ENCODE peak calls at places on chromosomes 12 and 14, in seven cellular contexts. One of them, this sample, is unnamed.
A peak's percentile ranks its signal among the peaks of the same experiment; 100 is the strongest.

GRCh38 chr14:69773571-69774276 is 6.8 kb downstream of the SRSF5 start:
- ATAC-seq in upper lobe of left lung: no peak
- ATAC-seq in lower lobe of right lung: no peak
- ATAC-seq in pancreas: no peak
- ATAC-seq in heart left ventricle: no peak
- ATAC-seq in heart right ventricle: no peak
- ATAC-seq in psoas muscle: no peak
- ATAC-seq in this sample: no peak

GRCh38 chr14:92702441-92702918 is 45.9 kb downstream of the LGMN start:
- ATAC-seq in upper lobe of left lung: peak; percentile 75
- ATAC-seq in lower lobe of right lung: peak; percentile 68
- ATAC-seq in pancreas: peak; percentile 51
- ATAC-seq in heart left ventricle: peak; percentile 64
- ATAC-seq in heart right ventricle: peak; percentile 43
- ATAC-seq in psoas muscle: no peak
- ATAC-seq in this sample: peak; percentile 52

GRCh38 chr14:50099335-50099734 is 17.0 kb downstream of the VCPKMT start:
- ATAC-seq in upper lobe of left lung: no peak
- ATAC-seq in lower lobe of right lung: no peak
- ATAC-seq in pancreas: no peak
- ATAC-seq in heart left ventricle: no peak
- ATAC-seq in heart right ventricle: no peak
- ATAC-seq in psoas muscle: no peak
- ATAC-seq in this sample: no peak

GRCh38 chr14:74562515-74563232 is 49.4 kb downstream of the LTBP2 start:
- ATAC-seq in upper lobe of left lung: no peak
- ATAC-seq in lower lobe of right lung: peak; percentile 74
- ATAC-seq in pancreas: no peak
- ATAC-seq in heart left ventricle: no peak
- ATAC-seq in heart right ventricle: no peak
- ATAC-seq in psoas muscle: no peak
- ATAC-seq in this sample: no peak

GRCh38 chr12:93089805-93090569 is 160.9 kb upstream of the EEA1 start:
- ATAC-seq in upper lobe of left lung: no peak
- ATAC-seq in lower lobe of right lung: peak; percentile 54
- ATAC-seq in pancreas: peak; percentile 63
- ATAC-seq in heart left ventricle: no peak
- ATAC-seq in heart right ventricle: no peak
- ATAC-seq in psoas muscle: no peak
- ATAC-seq in this sample: no peak

GRCh38 chr12:105418232-105418631 is 87.7 kb downstream of the C12orf75 start:
- ATAC-seq in upper lobe of left lung: peak; percentile 47
- ATAC-seq in lower lobe of right lung: peak; percentile 70
- ATAC-seq in pancreas: no peak
- ATAC-seq in heart left ventricle: no peak
- ATAC-seq in heart right ventricle: no peak
- ATAC-seq in psoas muscle: no peak
- ATAC-seq in this sample: no peak

GRCh38 chr12:108237272-108237671 is 101.8 kb downstream of the CMKLR1 start:
- ATAC-seq in upper lobe of left lung: no peak
- ATAC-seq in lower lobe of right lung: no peak
- ATAC-seq in pancreas: no peak
- ATAC-seq in heart left ventricle: no peak
- ATAC-seq in heart right ventricle: no peak
- ATAC-seq in psoas muscle: no peak
- ATAC-seq in this sample: no peak

GRCh38 chr12:104649913-104650312 is 193.2 kb downstream of the CHST11 start:
- ATAC-seq in upper lobe of left lung: peak; percentile 49
- ATAC-seq in lower lobe of right lung: no peak
- ATAC-seq in pancreas: peak; percentile 45
- ATAC-seq in heart left ventricle: peak; percentile 11
- ATAC-seq in heart right ventricle: no peak
- ATAC-seq in psoas muscle: no peak
- ATAC-seq in this sample: no peak

GRCh38 chr14:73457050-73457934 is 1.1 kb downstream of the NUMB start:
- ATAC-seq in upper lobe of left lung: peak; percentile 37
- ATAC-seq in lower lobe of right lung: peak; percentile 32
- ATAC-seq in pancreas: peak; percentile 3
- ATAC-seq in heart left ventricle: peak; percentile 4
- ATAC-seq in heart right ventricle: peak; percentile 18
- ATAC-seq in psoas muscle: no peak
- ATAC-seq in this sample: no peak

GRCh38 chr14:26598081-26598671 is 343 bp upstream of the NOVA1 start:
- ATAC-seq in upper lobe of left lung: peak; percentile 93
- ATAC-seq in lower lobe of right lung: peak; percentile 92
- ATAC-seq in pancreas: peak; percentile 92
- ATAC-seq in heart left ventricle: peak; percentile 94
- ATAC-seq in heart right ventricle: peak; percentile 94
- ATAC-seq in psoas muscle: peak; percentile 88
- ATAC-seq in this sample: peak; percentile 93

GRCh38 chr12:127655691-127656090 is 611.3 kb upstream of the TMEM132C start:
- ATAC-seq in upper lobe of left lung: no peak
- ATAC-seq in lower lobe of right lung: no peak
- ATAC-seq in pancreas: no peak
- ATAC-seq in heart left ventricle: no peak
- ATAC-seq in heart right ventricle: no peak
- ATAC-seq in psoas muscle: no peak
- ATAC-seq in this sample: no peak

GRCh38 chr12:81347404-81347803 is 269.5 kb downstream of the ACSS3 start:
- ATAC-seq in upper lobe of left lung: no peak
- ATAC-seq in lower lobe of right lung: no peak
- ATAC-seq in pancreas: no peak
- ATAC-seq in heart left ventricle: no peak
- ATAC-seq in heart right ventricle: no peak
- ATAC-seq in psoas muscle: no peak
- ATAC-seq in this sample: no peak

GRCh38 chr12:24991209-24992049 is 42.5 kb upstream of the BCAT1 start:
- ATAC-seq in upper lobe of left lung: peak; percentile 87
- ATAC-seq in lower lobe of right lung: peak; percentile 87
- ATAC-seq in pancreas: peak; percentile 90
- ATAC-seq in heart left ventricle: peak; percentile 68
- ATAC-seq in heart right ventricle: peak; percentile 81
- ATAC-seq in psoas muscle: peak; percentile 70
- ATAC-seq in this sample: no peak

GRCh38 chr14:31414190-31414833 is 6.0 kb downstream of the HEATR5A start:
- ATAC-seq in upper lobe of left lung: no peak
- ATAC-seq in lower lobe of right lung: no peak
- ATAC-seq in pancreas: no peak
- ATAC-seq in heart left ventricle: no peak
- ATAC-seq in heart right ventricle: no peak
- ATAC-seq in psoas muscle: peak; percentile 56
- ATAC-seq in this sample: no peak

GRCh38 chr14:39366460-39367386 is 65.5 kb downstream of the FBXO33 start:
- ATAC-seq in upper lobe of left lung: peak; percentile 8
- ATAC-seq in lower lobe of right lung: peak; percentile 43
- ATAC-seq in pancreas: no peak
- ATAC-seq in heart left ventricle: peak; percentile 21
- ATAC-seq in heart right ventricle: no peak
- ATAC-seq in psoas muscle: peak; percentile 63
- ATAC-seq in this sample: no peak

DNA sequence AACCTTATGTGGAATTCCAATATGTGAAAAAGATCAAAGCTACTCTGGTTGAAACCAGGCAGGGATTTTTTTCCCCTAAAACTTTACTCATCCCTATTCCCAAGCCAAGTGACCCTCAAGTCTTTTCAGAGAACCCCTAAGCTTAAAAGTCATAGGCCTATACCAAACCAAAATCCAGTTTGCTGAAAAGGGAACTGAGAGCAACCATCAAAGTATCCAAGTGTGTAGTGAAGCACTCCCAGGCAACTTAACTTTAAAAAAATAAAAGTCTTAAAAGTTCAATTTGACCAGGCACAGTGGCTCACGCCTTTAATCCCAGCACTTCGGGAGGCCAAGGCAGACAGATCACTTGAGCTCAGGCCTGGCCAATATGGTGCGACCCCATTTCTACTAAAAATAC is 101.2 kb upstream of the DAAM1 start:
- ATAC-seq in upper lobe of left lung: no peak
- ATAC-seq in lower lobe of right lung: no peak
- ATAC-seq in pancreas: no peak
- ATAC-seq in heart left ventricle: no peak
- ATAC-seq in heart right ventricle: no peak
- ATAC-seq in psoas muscle: no peak
- ATAC-seq in this sample: no peak
- H3K4me3 ChIP-seq in upper lobe of left lung: no peak overlapping the region
- H3K4me3 ChIP-seq in lower lobe of right lung: no peak overlapping the region
- H3K4me3 ChIP-seq in pancreas: no peak overlapping the region
- H3K4me3 ChIP-seq in heart left ventricle: no peak overlapping the region
- H3K4me3 ChIP-seq in heart right ventricle: no peak overlapping the region
- H3K4me3 ChIP-seq in psoas muscle: no peak overlapping the region
- H3K4me3 ChIP-seq in this sample: no peak overlapping the region

GRCh38 chr12:64790166-64790565 is 31.0 kb upstream of the GNS start:
- ATAC-seq in upper lobe of left lung: no peak
- ATAC-seq in lower lobe of right lung: no peak
- ATAC-seq in pancreas: no peak
- ATAC-seq in heart left ventricle: no peak
- ATAC-seq in heart right ventricle: no peak
- ATAC-seq in psoas muscle: no peak
- ATAC-seq in this sample: no peak

GRCh38 chr12:64794305-64794704 is 30.1 kb upstream of the TBC1D30 start:
- ATAC-seq in upper lobe of left lung: no peak
- ATAC-seq in lower lobe of right lung: no peak
- ATAC-seq in pancreas: no peak
- ATAC-seq in heart left ventricle: no peak
- ATAC-seq in heart right ventricle: no peak
- ATAC-seq in psoas muscle: no peak
- ATAC-seq in this sample: no peak

GRCh38 chr12:64792128-64792527 is 32.3 kb upstream of the TBC1D30 start:
- ATAC-seq in upper lobe of left lung: no peak
- ATAC-seq in lower lobe of right lung: no peak
- ATAC-seq in pancreas: no peak
- ATAC-seq in heart left ventricle: no peak
- ATAC-seq in heart right ventricle: no peak
- ATAC-seq in psoas muscle: no peak
- ATAC-seq in this sample: no peak

GRCh38 chr12:64796205-64796845 is 28.1 kb upstream of the TBC1D30 start:
- ATAC-seq in upper lobe of left lung: peak; percentile 92
- ATAC-seq in lower lobe of right lung: peak; percentile 92
- ATAC-seq in pancreas: peak; percentile 95
- ATAC-seq in heart left ventricle: peak; percentile 73
- ATAC-seq in heart right ventricle: peak; percentile 77
- ATAC-seq in psoas muscle: peak; percentile 75
- ATAC-seq in this sample: peak; percentile 66

GRCh38 chr12:64793610-64794009 is 30.8 kb upstream of the TBC1D30 start:
- ATAC-seq in upper lobe of left lung: no peak
- ATAC-seq in lower lobe of right lung: no peak
- ATAC-seq in pancreas: no peak
- ATAC-seq in heart left ventricle: no peak
- ATAC-seq in heart right ventricle: no peak
- ATAC-seq in psoas muscle: no peak
- ATAC-seq in this sample: no peak
- TF ChIP-seq CTCF in upper lobe of left lung: no peak
- TF ChIP-seq CTCF in lower lobe of right lung: no peak
- TF ChIP-seq CTCF in pancreas: no peak
- TF ChIP-seq CTCF in heart left ventricle: no peak
- TF ChIP-seq CTCF in heart right ventricle: no peak
- TF ChIP-seq CTCF in psoas muscle: no peak
- TF ChIP-seq CTCF in this sample: no peak

DNA sequence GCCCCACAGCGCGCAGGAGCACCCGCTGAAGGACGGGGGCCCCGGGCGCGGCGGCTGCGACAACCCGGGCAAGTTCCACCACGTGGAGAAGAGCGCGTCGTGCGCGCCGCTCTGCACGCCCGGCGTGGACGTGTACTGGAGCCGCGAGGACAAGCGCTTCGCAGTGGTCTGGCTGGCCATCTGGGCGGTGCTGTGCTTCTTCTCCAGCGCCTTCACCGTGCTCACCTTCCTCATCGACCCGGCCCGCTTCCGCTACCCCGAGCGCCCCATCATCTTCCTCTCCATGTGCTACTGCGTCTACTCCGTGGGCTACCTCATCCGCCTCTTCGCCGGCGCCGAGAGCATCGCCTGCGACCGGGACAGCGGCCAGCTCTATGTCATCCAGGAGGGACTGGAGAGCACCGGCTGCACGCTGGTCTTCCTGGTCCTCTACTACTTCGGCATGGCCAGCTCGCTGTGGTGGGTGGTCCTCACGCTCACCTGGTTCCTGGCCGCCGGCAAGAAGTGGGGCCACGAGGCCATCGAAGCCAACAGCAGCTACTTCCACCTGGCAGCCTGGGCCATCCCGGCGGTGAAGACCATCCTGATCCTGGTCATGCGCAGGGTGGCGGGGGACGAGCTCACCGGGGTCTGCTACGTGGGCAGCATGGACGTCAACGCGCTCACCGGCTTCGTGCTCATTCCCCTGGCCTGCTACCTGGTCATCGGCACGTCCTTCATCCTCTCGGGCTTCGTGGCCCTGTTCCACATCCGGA is 1.4 kb downstream of the FZD10 start:
- ATAC-seq in upper lobe of left lung: no peak
- ATAC-seq in lower lobe of right lung: peak; percentile 20
- ATAC-seq in pancreas: no peak
- ATAC-seq in heart left ventricle: no peak
- ATAC-seq in heart right ventricle: no peak
- ATAC-seq in psoas muscle: no peak
- ATAC-seq in this sample: no peak
- H3K4me3 ChIP-seq in upper lobe of left lung: no peak overlapping the region
- H3K4me3 ChIP-seq in lower lobe of right lung: no peak overlapping the region
- H3K4me3 ChIP-seq in pancreas: no peak overlapping the region
- H3K4me3 ChIP-seq in heart left ventricle: no peak overlapping the region
- H3K4me3 ChIP-seq in heart right ventricle: peak overlapping the region; percentile 49
- H3K4me3 ChIP-seq in psoas muscle: peak overlapping the region; percentile 60
- H3K4me3 ChIP-seq in this sample: no peak overlapping the region

GRCh38 chr12:132720606-132721005 is 10.0 kb downstream of the PGAM5 start:
- ATAC-seq in upper lobe of left lung: no peak
- ATAC-seq in lower lobe of right lung: no peak
- ATAC-seq in pancreas: no peak
- ATAC-seq in heart left ventricle: no peak
- ATAC-seq in heart right ventricle: no peak
- ATAC-seq in psoas muscle: no peak
- ATAC-seq in this sample: no peak

GRCh38 chr12:132724506-132725220 is 14.0 kb downstream of the PGAM5 start:
- ATAC-seq in upper lobe of left lung: no peak
- ATAC-seq in lower lobe of right lung: no peak
- ATAC-seq in pancreas: no peak
- ATAC-seq in heart left ventricle: no peak
- ATAC-seq in heart right ventricle: no peak
- ATAC-seq in psoas muscle: no peak
- ATAC-seq in this sample: no peak

GRCh38 chr12:132723015-132723763 is 12.5 kb downstream of the PGAM5 start:
- ATAC-seq in upper lobe of left lung: no peak
- ATAC-seq in lower lobe of right lung: no peak
- ATAC-seq in pancreas: no peak
- ATAC-seq in heart left ventricle: peak; percentile 84
- ATAC-seq in heart right ventricle: peak; percentile 58
- ATAC-seq in psoas muscle: peak; percentile 39
- ATAC-seq in this sample: no peak

GRCh38 chr12:132726386-132726785 is 15.7 kb downstream of the PGAM5 start:
- ATAC-seq in upper lobe of left lung: no peak
- ATAC-seq in lower lobe of right lung: no peak
- ATAC-seq in pancreas: no peak
- ATAC-seq in heart left ventricle: no peak
- ATAC-seq in heart right ventricle: no peak
- ATAC-seq in psoas muscle: no peak
- ATAC-seq in this sample: no peak

DNA sequence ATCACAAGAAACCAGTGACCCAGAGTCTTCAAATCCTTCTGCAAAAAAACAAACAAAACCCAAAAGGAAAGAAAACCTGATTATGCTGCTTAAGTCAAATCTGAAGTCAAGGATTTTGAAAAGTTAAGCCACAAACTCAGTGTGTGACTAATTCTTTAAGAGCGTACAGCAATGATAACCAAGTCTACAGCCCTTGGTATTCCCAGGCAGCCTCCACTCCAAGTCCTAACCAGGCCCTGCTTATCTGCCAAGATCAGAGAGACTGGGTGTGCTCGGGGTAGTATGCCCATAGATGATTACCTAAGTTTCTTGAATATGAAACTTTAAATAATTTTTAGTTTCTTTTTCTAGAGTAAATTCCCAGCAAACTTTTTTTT is 13.1 kb downstream of the PGAM5 start:
- ATAC-seq in upper lobe of left lung: no peak
- ATAC-seq in lower lobe of right lung: no peak
- ATAC-seq in pancreas: no peak
- ATAC-seq in heart left ventricle: no peak
- ATAC-seq in heart right ventricle: no peak
- ATAC-seq in psoas muscle: no peak
- ATAC-seq in this sample: no peak
- TF ChIP-seq CTCF in upper lobe of left lung: no peak
- TF ChIP-seq CTCF in lower lobe of right lung: no peak
- TF ChIP-seq CTCF in pancreas: no peak
- TF ChIP-seq CTCF in heart left ventricle: no peak
- TF ChIP-seq CTCF in heart right ventricle: no peak
- TF ChIP-seq CTCF in psoas muscle: no peak
- TF ChIP-seq CTCF in this sample: no peak

This sample was measured in gastroesophageal sphincter.